ENCODE peak calls at places on chromosomes 7 and 10, in nine cellular contexts. One of them, this sample, is unnamed.

GRCh38 chr7:142602756-142603155 is 146.5 kb upstream of the PRSS1 start:
- DNase-seq in NCI-H748 treated with DMSO at 0.1 percent for 48 hours: no peak
- DNase-seq in glutamatergic neuron: peak; percentile 21
- DNase-seq in astrocyte of the spinal cord: peak; percentile 26
- DNase-seq in foreskin fibroblast: peak; percentile 20
- DNase-seq in fibroblast of lung: no peak
- DNase-seq in RPMI8226: no peak
- DNase-seq in A549: no peak
- DNase-seq in amygdala: no peak
- DNase-seq in this sample: no peak

GRCh38 chr10:71735709-71736569 is 16.4 kb upstream of the C10orf105 start:
- DNase-seq in NCI-H748 treated with DMSO at 0.1 percent for 48 hours: no peak
- DNase-seq in glutamatergic neuron: no peak
- DNase-seq in astrocyte of the spinal cord: no peak
- DNase-seq in foreskin fibroblast: no peak
- DNase-seq in fibroblast of lung: no peak
- DNase-seq in RPMI8226: no peak
- DNase-seq in A549: no peak
- DNase-seq in amygdala: no peak
- DNase-seq in this sample: no peak

GRCh38 chr10:8369666-8370065 is 315.2 kb downstream of the GATA3 start:
- DNase-seq in NCI-H748 treated with DMSO at 0.1 percent for 48 hours: no peak
- DNase-seq in glutamatergic neuron: no peak
- DNase-seq in astrocyte of the spinal cord: peak; percentile 63
- DNase-seq in foreskin fibroblast: no peak
- DNase-seq in fibroblast of lung: no peak
- DNase-seq in RPMI8226: no peak
- DNase-seq in A549: no peak
- DNase-seq in amygdala: no peak
- DNase-seq in this sample: no peak

GRCh38 chr10:114550756-114551290 is 107.3 kb downstream of the ABLIM1 start:
- DNase-seq in NCI-H748 treated with DMSO at 0.1 percent for 48 hours: peak; percentile 17
- DNase-seq in glutamatergic neuron: no peak
- DNase-seq in astrocyte of the spinal cord: peak; percentile 55
- DNase-seq in foreskin fibroblast: no peak
- DNase-seq in fibroblast of lung: peak; percentile 66
- DNase-seq in RPMI8226: peak; percentile 33
- DNase-seq in A549: peak; percentile 9
- DNase-seq in amygdala: no peak
- DNase-seq in this sample: peak; percentile 32

GRCh38 chr10:43671659-43672555 is 23.2 kb upstream of the ZNF32 start:
- DNase-seq in NCI-H748 treated with DMSO at 0.1 percent for 48 hours: peak; percentile 29
- DNase-seq in glutamatergic neuron: peak; percentile 43
- DNase-seq in astrocyte of the spinal cord: peak; percentile 60
- DNase-seq in foreskin fibroblast: peak; percentile 58
- DNase-seq in fibroblast of lung: peak; percentile 73
- DNase-seq in RPMI8226: peak; percentile 59
- DNase-seq in A549: peak; percentile 80
- DNase-seq in amygdala: no peak
- DNase-seq in this sample: peak; percentile 47

GRCh38 chr10:1241322-1241890 is 185.2 kb downstream of the WDR37 start:
- DNase-seq in NCI-H748 treated with DMSO at 0.1 percent for 48 hours: no peak
- DNase-seq in glutamatergic neuron: no peak
- DNase-seq in astrocyte of the spinal cord: no peak
- DNase-seq in foreskin fibroblast: no peak
- DNase-seq in fibroblast of lung: no peak
- DNase-seq in RPMI8226: no peak
- DNase-seq in A549: no peak
- DNase-seq in amygdala: no peak
- DNase-seq in this sample: no peak

GRCh38 chr10:21526184-21526951 is 886 bp upstream of the SKIDA1 start:
- DNase-seq in NCI-H748 treated with DMSO at 0.1 percent for 48 hours: peak; percentile 39
- DNase-seq in glutamatergic neuron: peak; percentile 87
- DNase-seq in astrocyte of the spinal cord: peak; percentile 91
- DNase-seq in foreskin fibroblast: peak; percentile 74
- DNase-seq in fibroblast of lung: peak; percentile 93
- DNase-seq in RPMI8226: peak; percentile 68
- DNase-seq in A549: peak; percentile 52
- DNase-seq in amygdala: peak; percentile 85
- DNase-seq in this sample: no peak

GRCh38 chr10:13593560-13593959 is 6.8 kb downstream of the PRPF18 start:
- DNase-seq in NCI-H748 treated with DMSO at 0.1 percent for 48 hours: no peak
- DNase-seq in glutamatergic neuron: no peak
- DNase-seq in astrocyte of the spinal cord: no peak
- DNase-seq in foreskin fibroblast: peak; percentile 26
- DNase-seq in fibroblast of lung: no peak
- DNase-seq in RPMI8226: no peak
- DNase-seq in A549: no peak
- DNase-seq in amygdala: no peak
- DNase-seq in this sample: no peak

GRCh38 chr7:66376264-66376945 is 171.3 kb downstream of the TPST1 start:
- DNase-seq in NCI-H748 treated with DMSO at 0.1 percent for 48 hours: no peak
- DNase-seq in glutamatergic neuron: no peak
- DNase-seq in astrocyte of the spinal cord: no peak
- DNase-seq in foreskin fibroblast: no peak
- DNase-seq in fibroblast of lung: no peak
- DNase-seq in RPMI8226: no peak
- DNase-seq in A549: no peak
- DNase-seq in amygdala: no peak
- DNase-seq in this sample: no peak

GRCh38 chr7:130490287-130490686 is 1.6 kb upstream of the MEST start:
- DNase-seq in NCI-H748 treated with DMSO at 0.1 percent for 48 hours: no peak
- DNase-seq in glutamatergic neuron: peak; percentile 40
- DNase-seq in astrocyte of the spinal cord: peak; percentile 24
- DNase-seq in foreskin fibroblast: no peak
- DNase-seq in fibroblast of lung: peak; percentile 9
- DNase-seq in RPMI8226: no peak
- DNase-seq in A549: no peak
- DNase-seq in amygdala: no peak
- DNase-seq in this sample: no peak

GRCh38 chr10:29212597-29212996 is 76.3 kb upstream of the LYZL1 start:
- DNase-seq in NCI-H748 treated with DMSO at 0.1 percent for 48 hours: no peak
- DNase-seq in glutamatergic neuron: no peak
- DNase-seq in astrocyte of the spinal cord: no peak
- DNase-seq in foreskin fibroblast: no peak
- DNase-seq in fibroblast of lung: no peak
- DNase-seq in RPMI8226: no peak
- DNase-seq in A549: no peak
- DNase-seq in amygdala: no peak
- DNase-seq in this sample: no peak

This sample was measured in HCT116.